ENCODE peak calls at places on chromosomes 5 and 9, in four cellular contexts. H is lung; K is activated CD8-positive, alpha-beta T cell treated with anti-CD3 and anti-CD28 coated beads for 36 hours; M is cardiac fibroblast. J is an unnamed sample.

GRCh38 chr5:114434396-114435219 is 72.7 kb downstream of the KCNN2 start:
- DNase-seq in M (no peak), H (no peak), K (no peak), J (no peak)

GRCh38 chr5:114018178-114018577 is 343.7 kb upstream of the KCNN2 start:
- DNase-seq in K (no peak), H (no peak), M (no peak), J (no peak)

GRCh38 chr9:130112244-130113151 is 58.8 kb downstream of the GPR107 start:
- DNase-seq in H (no peak), K (no peak), M (no peak), J (no peak)

GRCh38 chr9:31355159-31355882 is 1029.1 kb upstream of the ACO1 start:
- DNase-seq in H (no peak), K (no peak), M (no peak), J (no peak)

GRCh38 chr9:97041898-97042297 is 3.0 kb upstream of the CTSV start:
- DNase-seq in H (no peak), K (no peak), M (no peak), J (no peak)

GRCh38 chr5:170269579-170269978 is 28.0 kb downstream of the LCP2 start:
- DNase-seq in K (peak), H (no peak), M (no peak), J (no peak)

GRCh38 chr9:112006361-112007020 is 109.9 kb downstream of the UGCG start:
- DNase-seq in H (no peak), K (no peak), M (no peak), J (no peak)

GRCh38 chr9:13022756-13023155 is 247.9 kb downstream of the LURAP1L start:
- DNase-seq in K (no peak), H (no peak), M (peak), J (no peak)

GRCh38 chr9:100096378-100096916 is 2.4 kb downstream of the ERP44 start:
- DNase-seq in M (no peak), H (no peak), K (no peak), J (no peak)

GRCh38 chr5:153490124-153491085 is at the start of gene GRIA1:
- DNase-seq in H (no peak), M (no peak), K (no peak), J (no peak)

GRCh38 chr5:67058998-67059746 is 137.4 kb downstream of the CD180 start:
- DNase-seq in K (no peak), H (no peak), M (peak), J (no peak)

GRCh38 chr5:78628260-78629024 is 20.1 kb downstream of the LHFPL2 start:
- DNase-seq in K (no peak), H (no peak), M (no peak), J (no peak)

GRCh38 chr9:95449016-95449415 is 67.8 kb downstream of the PTCH1 start:
- DNase-seq in M (no peak), K (no peak), H (no peak), J (no peak)

GRCh38 chr9:79387091-79387490 is 184.7 kb upstream of the TLE4 start:
- DNase-seq in H (no peak), M (no peak), K (no peak), J (no peak)

GRCh38 chr9:86763795-86764194 is 183.5 kb downstream of the GAS1 start:
- DNase-seq in M (no peak), K (no peak), H (no peak), J (no peak)

GRCh38 chr5:114387433-114387832 is 25.6 kb downstream of the KCNN2 start:
- DNase-seq in H (no peak), K (no peak), M (no peak), J (no peak)

GRCh38 chr5:14305045-14305444 is 161.9 kb downstream of the TRIO start:
- DNase-seq in M (peak), K (no peak), H (no peak), J (no peak)

GRCh38 chr5:23820764-23821471 is 313.5 kb downstream of the PRDM9 start:
- DNase-seq in M (peak), H (no peak), K (no peak), J (no peak)

GRCh38 chr5:57094753-57095683 is 78.8 kb upstream of the GPBP1 start:
- DNase-seq in H (no peak), M (peak), K (peak), J (no peak)

GRCh38 chr9:124792976-124793594 is 16.2 kb downstream of the OLFML2A start:
- DNase-seq in H (no peak), M (peak), K (no peak), J (no peak)

GRCh38 chr9:14661421-14662059 is 31.7 kb downstream of the ZDHHC21 start:
- DNase-seq in H (no peak), M (peak), K (no peak), J (no peak)

GRCh38 chr5:139984816-139985215 is 58.3 kb downstream of the NRG2 start:
- DNase-seq in H (no peak), M (no peak), K (no peak), J (no peak)

GRCh38 chr9:126723807-126724172 is 81.0 kb upstream of the ZBTB43 start:
- DNase-seq in K (no peak), H (no peak), M (peak), J (no peak)

GRCh38 chr9:113929634-113930092 is 53.6 kb downstream of the ZNF618 start:
- DNase-seq in K (no peak), M (peak), H (no peak), J (no peak)

GRCh38 chr9:11149065-11149464 is 536.3 kb upstream of the PTPRD start:
- DNase-seq in M (no peak), K (no peak), H (no peak), J (no peak)

GRCh38 chr9:108933231-108933630 is 693 bp downstream of the ELP1 start:
- DNase-seq in K (no peak), M (peak), H (no peak), J (no peak)

GRCh38 chr9:7185612-7186011 is 427.8 kb downstream of the KDM4C start:
- DNase-seq in H (no peak), K (no peak), M (peak), J (no peak)

J was measured in central memory CD4-positive, alpha-beta T cell.